ENCODE peak calls at places on chromosomes 16 and 17, in eight cellular contexts. One of them, this sample, is unnamed.

GRCh38 chr16:57984443-57985203 is 13.7 kb upstream of the CNGB1 start:
- DNase-seq in AG10803: peak; percentile 29
- DNase-seq in HFFc6: no peak
- DNase-seq in AG09319: peak; percentile 48
- DNase-seq in right lobe of liver: peak; percentile 84
- DNase-seq in endodermal cell: peak; percentile 99
- DNase-seq in hepatocyte: peak; percentile 94
- DNase-seq in AG04449: no peak
- DNase-seq in this sample: no peak

GRCh38 chr16:89410794-89411309 is 79.5 kb downstream of the ANKRD11 start:
- DNase-seq in endodermal cell: no peak
- DNase-seq in right lobe of liver: peak; percentile 94
- DNase-seq in AG10803: peak; percentile 87
- DNase-seq in AG09319: peak; percentile 77
- DNase-seq in hepatocyte: peak; percentile 72
- DNase-seq in HFFc6: peak; percentile 52
- DNase-seq in AG04449: peak; percentile 55
- DNase-seq in this sample: no peak

GRCh38 chr16:49054606-49055005 is 227.0 kb downstream of the CBLN1 start:
- DNase-seq in HFFc6: no peak
- DNase-seq in right lobe of liver: no peak
- DNase-seq in AG09319: no peak
- DNase-seq in endodermal cell: no peak
- DNase-seq in hepatocyte: no peak
- DNase-seq in AG10803: no peak
- DNase-seq in AG04449: no peak
- DNase-seq in this sample: no peak

GRCh38 chr17:21689604-21690003 is 2.7 kb upstream of the KCNJ18 start:
- DNase-seq in AG04449: peak; percentile 24
- DNase-seq in AG10803: peak; percentile 84
- DNase-seq in endodermal cell: no peak
- DNase-seq in right lobe of liver: no peak
- DNase-seq in AG09319: peak; percentile 60
- DNase-seq in hepatocyte: peak; percentile 57
- DNase-seq in HFFc6: peak; percentile 65
- DNase-seq in this sample: no peak

GRCh38 chr17:37791985-37792384 is 47.1 kb upstream of the HNF1B start:
- DNase-seq in AG04449: no peak
- DNase-seq in right lobe of liver: no peak
- DNase-seq in HFFc6: no peak
- DNase-seq in AG09319: no peak
- DNase-seq in AG10803: no peak
- DNase-seq in endodermal cell: no peak
- DNase-seq in hepatocyte: no peak
- DNase-seq in this sample: no peak

GRCh38 chr17:29892201-29892600 is 37.8 kb downstream of the SSH2 start:
- DNase-seq in hepatocyte: no peak
- DNase-seq in AG10803: no peak
- DNase-seq in HFFc6: no peak
- DNase-seq in AG09319: no peak
- DNase-seq in right lobe of liver: no peak
- DNase-seq in AG04449: no peak
- DNase-seq in endodermal cell: no peak
- DNase-seq in this sample: no peak

GRCh38 chr17:19023209-19023999 is 18.8 kb upstream of the FAM83G start:
- DNase-seq in AG04449: no peak
- DNase-seq in AG09319: no peak
- DNase-seq in endodermal cell: no peak
- DNase-seq in hepatocyte: no peak
- DNase-seq in HFFc6: no peak
- DNase-seq in right lobe of liver: peak; percentile 27
- DNase-seq in AG10803: no peak
- DNase-seq in this sample: no peak

GRCh38 chr17:78408476-78409020 is 30.1 kb downstream of the PGS1 start:
- DNase-seq in endodermal cell: no peak
- DNase-seq in AG09319: no peak
- DNase-seq in AG10803: no peak
- DNase-seq in hepatocyte: no peak
- DNase-seq in AG04449: no peak
- DNase-seq in HFFc6: no peak
- DNase-seq in right lobe of liver: no peak
- DNase-seq in this sample: no peak

GRCh38 chr17:38704645-38705522 is at the start of gene MLLT6:
- DNase-seq in AG09319: peak; percentile 35
- DNase-seq in right lobe of liver: peak; percentile 81
- DNase-seq in endodermal cell: peak; percentile 92
- DNase-seq in HFFc6: peak; percentile 69
- DNase-seq in hepatocyte: peak; percentile 91
- DNase-seq in AG10803: peak; percentile 76
- DNase-seq in AG04449: no peak
- DNase-seq in this sample: no peak

GRCh38 chr17:58249270-58250133 is 11.1 kb downstream of the LPO start:
- DNase-seq in AG09319: peak; percentile 8
- DNase-seq in right lobe of liver: peak; percentile 74
- DNase-seq in hepatocyte: peak; percentile 74
- DNase-seq in AG04449: no peak
- DNase-seq in HFFc6: peak; percentile 13
- DNase-seq in endodermal cell: peak; percentile 95
- DNase-seq in AG10803: peak; percentile 44
- DNase-seq in this sample: peak; percentile 63

GRCh38 chr17:16926591-16927451 is 45.1 kb downstream of the TNFRSF13B start:
- DNase-seq in endodermal cell: peak; percentile 36
- DNase-seq in right lobe of liver: peak; percentile 46
- DNase-seq in hepatocyte: no peak
- DNase-seq in HFFc6: no peak
- DNase-seq in AG09319: no peak
- DNase-seq in AG04449: no peak
- DNase-seq in AG10803: no peak
- DNase-seq in this sample: no peak

GRCh38 chr16:68993885-68994284 is 111.6 kb upstream of the HAS3 start:
- DNase-seq in HFFc6: peak; percentile 91
- DNase-seq in hepatocyte: peak; percentile 23
- DNase-seq in AG09319: peak; percentile 63
- DNase-seq in endodermal cell: no peak
- DNase-seq in AG10803: peak; percentile 84
- DNase-seq in AG04449: peak; percentile 77
- DNase-seq in right lobe of liver: no peak
- DNase-seq in this sample: no peak

GRCh38 chr17:29585080-29585751 is 4.2 kb downstream of the GIT1 start:
- DNase-seq in HFFc6: no peak
- DNase-seq in AG10803: no peak
- DNase-seq in endodermal cell: peak; percentile 72
- DNase-seq in AG09319: no peak
- DNase-seq in right lobe of liver: no peak
- DNase-seq in hepatocyte: no peak
- DNase-seq in AG04449: no peak
- DNase-seq in this sample: no peak

GRCh38 chr16:23871924-23872323 is 36.1 kb downstream of the PRKCB start:
- DNase-seq in right lobe of liver: no peak
- DNase-seq in AG09319: no peak
- DNase-seq in HFFc6: no peak
- DNase-seq in AG10803: no peak
- DNase-seq in endodermal cell: no peak
- DNase-seq in hepatocyte: no peak
- DNase-seq in AG04449: no peak
- DNase-seq in this sample: no peak

GRCh38 chr17:16962804-16963203 is 9.1 kb downstream of the TNFRSF13B start:
- DNase-seq in HFFc6: peak; percentile 26
- DNase-seq in right lobe of liver: no peak
- DNase-seq in AG10803: no peak
- DNase-seq in AG09319: no peak
- DNase-seq in AG04449: no peak
- DNase-seq in hepatocyte: no peak
- DNase-seq in endodermal cell: peak; percentile 57
- DNase-seq in this sample: no peak

GRCh38 chr16:4475880-4476790 is at the start of gene HMOX2:
- DNase-seq in AG09319: peak; percentile 77
- DNase-seq in HFFc6: peak; percentile 84
- DNase-seq in endodermal cell: peak; percentile 99
- DNase-seq in AG04449: no peak
- DNase-seq in hepatocyte: peak; percentile 97
- DNase-seq in AG10803: peak; percentile 87
- DNase-seq in right lobe of liver: peak; percentile 97
- DNase-seq in this sample: peak; percentile 91
- TF ChIP-seq CTCF in AG09319: peak; percentile 30
- TF ChIP-seq CTCF in HFFc6: peak; percentile 48
- TF ChIP-seq CTCF in endodermal cell: peak; percentile 66
- TF ChIP-seq CTCF in AG04449: peak; percentile 74
- TF ChIP-seq CTCF in hepatocyte: peak; percentile 53
- TF ChIP-seq CTCF in AG10803: peak; percentile 40
- TF ChIP-seq CTCF in right lobe of liver: peak; percentile 58
- TF ChIP-seq CTCF in this sample: peak; percentile 43

GRCh38 chr17:8674344-8675305 is 44.1 kb upstream of the MYH10 start:
- DNase-seq in HFFc6: no peak
- DNase-seq in AG10803: peak; percentile 78
- DNase-seq in right lobe of liver: no peak
- DNase-seq in AG04449: no peak
- DNase-seq in AG09319: no peak
- DNase-seq in hepatocyte: no peak
- DNase-seq in endodermal cell: peak; percentile 75
- DNase-seq in this sample: no peak

GRCh38 chr17:8675306-8675705 is 44.8 kb upstream of the MYH10 start:
- DNase-seq in right lobe of liver: no peak
- DNase-seq in AG04449: no peak
- DNase-seq in HFFc6: no peak
- DNase-seq in AG09319: no peak
- DNase-seq in endodermal cell: no peak
- DNase-seq in hepatocyte: no peak
- DNase-seq in AG10803: no peak
- DNase-seq in this sample: no peak

GRCh38 chr17:8670486-8670885 is 40.0 kb upstream of the MYH10 start:
- DNase-seq in HFFc6: no peak
- DNase-seq in AG10803: no peak
- DNase-seq in hepatocyte: no peak
- DNase-seq in right lobe of liver: no peak
- DNase-seq in endodermal cell: no peak
- DNase-seq in AG09319: no peak
- DNase-seq in AG04449: no peak
- DNase-seq in this sample: no peak

GRCh38 chr17:8672326-8672725 is 41.8 kb upstream of the MYH10 start:
- DNase-seq in right lobe of liver: no peak
- DNase-seq in hepatocyte: no peak
- DNase-seq in HFFc6: no peak
- DNase-seq in AG10803: no peak
- DNase-seq in AG09319: no peak
- DNase-seq in endodermal cell: no peak
- DNase-seq in AG04449: no peak
- DNase-seq in this sample: no peak

DNA sequence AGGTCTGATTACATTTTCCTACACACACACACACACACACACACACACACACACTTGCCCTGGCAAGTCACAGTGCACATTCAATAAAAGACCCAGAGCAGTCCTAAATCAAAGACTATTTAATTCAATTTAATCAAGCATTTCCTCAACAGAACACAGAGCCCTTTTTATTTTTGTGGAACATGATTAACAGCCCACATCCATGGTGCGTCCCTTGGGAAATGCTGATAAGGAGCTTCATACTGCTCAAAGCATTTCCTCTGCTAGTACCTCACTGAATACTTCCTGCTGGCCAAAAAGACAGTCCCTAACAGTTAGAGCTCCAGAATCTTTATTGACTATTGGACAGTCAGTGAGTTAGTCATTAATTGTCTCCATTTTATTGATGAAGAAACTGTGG is 43.1 kb upstream of the MYH10 start:
- DNase-seq in AG10803: peak; percentile 69
- DNase-seq in HFFc6: no peak
- DNase-seq in endodermal cell: no peak
- DNase-seq in right lobe of liver: no peak
- DNase-seq in hepatocyte: no peak
- DNase-seq in AG09319: no peak
- DNase-seq in AG04449: no peak
- DNase-seq in this sample: no peak
- TF ChIP-seq CTCF in AG10803: no peak
- TF ChIP-seq CTCF in HFFc6: no peak
- TF ChIP-seq CTCF in endodermal cell: no peak
- TF ChIP-seq CTCF in right lobe of liver: no peak
- TF ChIP-seq CTCF in hepatocyte: no peak
- TF ChIP-seq CTCF in AG09319: no peak
- TF ChIP-seq CTCF in AG04449: no peak
- TF ChIP-seq CTCF in this sample: no peak

GRCh38 chr17:82313195-82314011 is 4.0 kb downstream of the CD7 start:
- DNase-seq in AG10803: no peak
- DNase-seq in endodermal cell: no peak
- DNase-seq in AG04449: no peak
- DNase-seq in HFFc6: no peak
- DNase-seq in hepatocyte: no peak
- DNase-seq in AG09319: no peak
- DNase-seq in right lobe of liver: no peak
- DNase-seq in this sample: no peak

GRCh38 chr17:82311971-82312370 is 5.4 kb downstream of the CD7 start:
- DNase-seq in hepatocyte: no peak
- DNase-seq in right lobe of liver: no peak
- DNase-seq in AG04449: no peak
- DNase-seq in endodermal cell: no peak
- DNase-seq in HFFc6: no peak
- DNase-seq in AG10803: no peak
- DNase-seq in AG09319: no peak
- DNase-seq in this sample: no peak

GRCh38 chr17:82315703-82316358 is 1.6 kb downstream of the CD7 start:
- DNase-seq in endodermal cell: peak; percentile 81
- DNase-seq in right lobe of liver: no peak
- DNase-seq in AG04449: no peak
- DNase-seq in HFFc6: no peak
- DNase-seq in hepatocyte: no peak
- DNase-seq in AG10803: no peak
- DNase-seq in AG09319: no peak
- DNase-seq in this sample: no peak

GRCh38 chr17:82314721-82315605 is 2.4 kb downstream of the CD7 start:
- DNase-seq in endodermal cell: no peak
- DNase-seq in AG04449: no peak
- DNase-seq in right lobe of liver: no peak
- DNase-seq in AG10803: no peak
- DNase-seq in HFFc6: no peak
- DNase-seq in hepatocyte: no peak
- DNase-seq in AG09319: no peak
- DNase-seq in this sample: no peak

GRCh38 chr17:82314012-82314720 is 3.2 kb downstream of the CD7 start:
- DNase-seq in AG09319: no peak
- DNase-seq in hepatocyte: no peak
- DNase-seq in endodermal cell: no peak
- DNase-seq in AG04449: no peak
- DNase-seq in AG10803: no peak
- DNase-seq in HFFc6: no peak
- DNase-seq in right lobe of liver: no peak
- DNase-seq in this sample: no peak
- TF ChIP-seq CTCF in AG09319: no peak
- TF ChIP-seq CTCF in hepatocyte: no peak
- TF ChIP-seq CTCF in endodermal cell: no peak
- TF ChIP-seq CTCF in AG04449: no peak
- TF ChIP-seq CTCF in AG10803: no peak
- TF ChIP-seq CTCF in HFFc6: no peak
- TF ChIP-seq CTCF in right lobe of liver: no peak
- TF ChIP-seq CTCF in this sample: no peak

DNA sequence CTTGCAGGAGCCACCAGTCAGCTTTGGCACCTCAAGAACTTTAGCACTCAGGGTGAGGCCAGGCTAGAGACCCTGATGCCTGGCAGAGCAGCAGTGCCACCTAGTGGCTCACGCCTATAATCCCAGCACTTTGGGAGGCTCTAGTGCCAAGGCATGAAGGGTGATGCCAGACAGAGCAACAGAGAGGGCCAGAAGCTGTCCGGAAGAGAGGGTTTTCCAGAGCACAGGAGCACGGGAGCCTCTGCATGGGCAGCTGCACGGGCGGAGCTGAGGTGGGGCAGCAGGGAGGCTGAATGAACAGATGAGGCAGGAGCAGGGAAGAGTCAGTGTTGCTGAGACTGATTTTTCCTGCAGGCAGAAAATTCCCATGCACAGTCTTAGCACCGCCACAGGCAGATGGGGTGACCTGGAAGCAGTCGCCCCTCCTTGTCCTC is 38.9 kb downstream of the MYH3 start:
- DNase-seq in AG09319: peak; percentile 37
- DNase-seq in AG04449: no peak
- DNase-seq in hepatocyte: peak; percentile 84
- DNase-seq in endodermal cell: peak; percentile 96
- DNase-seq in right lobe of liver: peak; percentile 67
- DNase-seq in AG10803: peak; percentile 78
- DNase-seq in HFFc6: peak; percentile 57
- DNase-seq in this sample: peak; percentile 66
- TF ChIP-seq CTCF in AG09319: peak; percentile 98
- TF ChIP-seq CTCF in AG04449: peak; percentile 92
- TF ChIP-seq CTCF in hepatocyte: peak; percentile 90
- TF ChIP-seq CTCF in endodermal cell: peak; percentile 94
- TF ChIP-seq CTCF in right lobe of liver: peak; percentile 87
- TF ChIP-seq CTCF in AG10803: peak; percentile 98
- TF ChIP-seq CTCF in HFFc6: peak; percentile 92
- TF ChIP-seq CTCF in this sample: peak; percentile 71

This sample was measured in D721Med.